ENCODE peak calls at places on chromosomes 7 and 10, in eight cellular contexts. M is left cardiac atrium; B is stimulated activated CD4-positive, alpha-beta T cell treated with anti-CD3 and anti-CD28 coated beads, Interleukin-15, amount 100 ng/mL, for 1 hour; P is Right ventricle myocardium superior; C is upper lobe of left lung; J is activated CD4-positive, alpha-beta T cell treated with anti-CD3 and anti-CD28 coated beads for 36 hours; W is aorta; V is H7. K is an unnamed sample.

GRCh38 chr10:24209946-24210491 is 1.1 kb downstream of the KIAA1217 start:
- DNase-seq in M (no peak), B (no peak), P (no peak), C (no peak), J (peak), W (no peak), V (peak), K (peak)

GRCh38 chr7:69775231-69775771 is 177.0 kb downstream of the AUTS2 start:
- DNase-seq in M (peak), B (no peak), P (peak), C (no peak), J (no peak), W (no peak), V (no peak), K (no peak)

GRCh38 chr7:11716185-11716584 is 115.8 kb downstream of the THSD7A start:
- DNase-seq in M (peak), B (no peak), P (no peak), C (no peak), J (no peak), W (no peak), V (no peak), K (no peak)

GRCh38 chr7:8724080-8724718 is 290.8 kb downstream of the NXPH1 start:
- DNase-seq in M (no peak), B (no peak), P (no peak), C (peak), J (peak), W (no peak), V (peak), K (no peak)

GRCh38 chr10:103575416-103576075 is 82.0 kb downstream of the NEURL1 start:
- DNase-seq in M (no peak), B (no peak), P (no peak), C (no peak), J (no peak), W (no peak), V (no peak), K (no peak)

GRCh38 chr7:130909161-130909836 is 175.3 kb upstream of the KLF14 start:
- DNase-seq in M (peak), B (no peak), P (no peak), C (no peak), J (peak), W (no peak), V (no peak), K (no peak)

GRCh38 chr7:85102813-85103350 is 84.0 kb downstream of the SEMA3D start:
- DNase-seq in M (no peak), B (no peak), P (no peak), C (no peak), J (no peak), W (no peak), V (no peak), K (no peak)

GRCh38 chr10:121167534-121168243 is 316.5 kb downstream of the WDR11 start:
- DNase-seq in M (no peak), B (no peak), P (no peak), C (no peak), J (no peak), W (no peak), V (no peak), K (no peak)

GRCh38 chr7:84248267-84248666 is 53.7 kb upstream of the SEMA3A start:
- DNase-seq in M (no peak), B (no peak), P (no peak), C (no peak), J (no peak), W (no peak), V (no peak), K (no peak)

GRCh38 chr7:26156454-26157365 is 4.7 kb downstream of the NFE2L3 start:
- DNase-seq in M (no peak), B (no peak), P (no peak), C (no peak), J (peak), W (no peak), V (no peak), K (no peak)

K was measured in prostate gland.